ENCODE peak calls at places on chromosomes 13 and 19, in eight cellular contexts. Q, R, T, B, G, L, J and C are unnamed samples.

GRCh38 chr19:48591021-48591420 is 15.5 kb upstream of the SPACA4 start:
- DNase-seq in J (no peak), G (no peak), L (no peak), Q (no peak), T (peak), B (peak), R (no peak), C (no peak)

GRCh38 chr13:74136089-74136658 is 2.0 kb upstream of the KLF12 start:
- DNase-seq in R (no peak), B (peak), T (peak), Q (peak), L (no peak), J (no peak), G (peak), C (peak)

GRCh38 chr13:40447857-40448256 is 218.6 kb downstream of the FOXO1 start:
- DNase-seq in Q (no peak), J (no peak), B (no peak), T (peak), R (no peak), G (no peak), L (no peak), C (no peak)

GRCh38 chr13:110106726-110107125 is 200.2 kb downstream of the COL4A1 start:
- DNase-seq in B (peak), Q (peak), J (no peak), G (no peak), T (no peak), R (no peak), L (no peak), C (no peak)

GRCh38 chr19:58558623-58559274 is 338 bp upstream of the UBE2M start:
- DNase-seq in G (peak), J (peak), R (peak), T (peak), Q (peak), B (peak), L (peak), C (peak)

GRCh38 chr13:72792640-72793039 is 10.7 kb downstream of the PIBF1 start:
- DNase-seq in G (no peak), J (no peak), T (no peak), L (no peak), B (no peak), R (no peak), Q (no peak), C (no peak)

GRCh38 chr13:39451301-39451700 is 151.7 kb downstream of the LHFPL6 start:
- DNase-seq in T (no peak), Q (peak), G (no peak), R (no peak), L (no peak), B (peak), J (no peak), C (peak)

GRCh38 chr19:50203281-50204080 is at the start of gene MYH14:
- DNase-seq in G (peak), B (peak), R (peak), T (peak), Q (peak), L (no peak), J (peak), C (no peak)

GRCh38 chr19:52028780-52029123 is 573 bp upstream of the ZNF614 start:
- DNase-seq in R (no peak), T (no peak), Q (no peak), G (peak), B (no peak), J (no peak), L (no peak), C (no peak)

GRCh38 chr19:48968179-48968661 is 3.1 kb downstream of the FTL start:
- DNase-seq in B (peak), Q (no peak), R (no peak), T (no peak), L (no peak), J (no peak), G (no peak), C (no peak)

GRCh38 chr19:27865927-27866777 is 1346.8 kb downstream of the UQCRFS1 start:
- DNase-seq in B (no peak), J (no peak), Q (no peak), G (no peak), L (peak), T (no peak), R (no peak), C (no peak)

GRCh38 chr19:48549380-48549779 is 2.6 kb upstream of the SULT2B1 start:
- DNase-seq in R (no peak), L (no peak), Q (no peak), G (no peak), B (no peak), T (no peak), J (no peak), C (no peak)

GRCh38 chr13:97327521-97328221 is 105.5 kb downstream of the MBNL2 start:
- DNase-seq in G (no peak), J (no peak), L (no peak), B (no peak), T (no peak), Q (no peak), R (no peak), C (no peak)

GRCh38 chr13:67351915-67352314 is 121.8 kb upstream of the PCDH9 start:
- DNase-seq in J (no peak), L (no peak), B (no peak), R (no peak), Q (no peak), G (no peak), T (no peak), C (no peak)

GRCh38 chr13:74443623-74444022 is 309.4 kb upstream of the KLF12 start:
- DNase-seq in B (peak), J (no peak), Q (no peak), T (no peak), L (no peak), G (no peak), R (no peak), C (no peak)

GRCh38 chr13:111110054-111110453 is 5.1 kb upstream of the ARHGEF7 start:
- DNase-seq in Q (no peak), T (no peak), J (no peak), R (no peak), L (no peak), B (no peak), G (no peak), C (no peak)

GRCh38 chr19:13521066-13521465 is 14.8 kb upstream of the CACNA1A start:
- DNase-seq in L (no peak), G (no peak), J (no peak), T (no peak), B (peak), R (no peak), Q (no peak), C (no peak)

GRCh38 chr13:25966086-25966485 is 85.7 kb downstream of the SHISA2 start:
- DNase-seq in T (no peak), L (no peak), J (no peak), Q (peak), R (no peak), B (no peak), G (no peak), C (no peak)

GRCh38 chr13:111153977-111154332 is 38.8 kb downstream of the ARHGEF7 start:
- DNase-seq in Q (no peak), B (no peak), T (peak), R (no peak), L (peak), J (no peak), G (no peak), C (peak)

GRCh38 chr13:29849731-29850212 is 645 bp downstream of the UBL3 start:
- DNase-seq in G (peak), Q (peak), R (peak), B (peak), T (peak), J (no peak), L (peak), C (no peak)
- H2AFZ ChIP-seq in G (peak), Q (peak), R (peak), B (peak), T (peak), J (no peak), L (peak), C (peak)

DNA sequence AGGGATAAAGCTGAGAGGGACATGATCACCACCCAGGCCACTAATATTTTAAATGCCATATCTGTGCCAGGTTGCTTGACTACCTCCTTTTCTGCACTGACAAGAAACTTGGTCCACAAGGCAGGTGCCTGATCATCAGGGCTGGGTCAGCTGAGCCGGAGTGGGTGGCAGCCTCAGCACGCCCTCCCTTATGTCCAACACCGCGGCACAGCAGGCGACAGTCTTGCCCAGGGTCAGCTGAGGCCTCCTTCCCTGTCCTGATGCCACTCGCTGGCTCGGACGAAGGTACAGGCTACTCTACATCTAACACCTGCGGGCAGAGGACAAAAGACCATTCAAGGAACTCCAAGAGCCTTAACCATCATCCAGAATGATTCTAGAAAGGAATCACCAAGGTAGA is 16.9 kb downstream of the ZC3H4 start:
- DNase-seq in L (no peak), T (no peak), B (no peak), R (no peak), J (no peak), G (no peak), Q (no peak), C (no peak)
- H3K4me3 ChIP-seq in L (no peak), T (no peak), B (no peak), R (no peak), J (peak), G (no peak), Q (no peak), C (no peak)

GRCh38 chr19:29658221-29658991 is 6.9 kb upstream of the PLEKHF1 start:
- DNase-seq in T (no peak), L (no peak), J (no peak), B (peak), G (no peak), Q (no peak), R (no peak), C (no peak)
- TF ChIP-seq EZH2phosphoT487 in T (no peak), L (no peak), J (no peak), B (no peak), G (no peak), Q (no peak), R (no peak), C (no peak)

GRCh38 chr19:33226550-33227241 is 1.0 kb upstream of the SLC7A10 start:
- DNase-seq in T (peak), G (peak), Q (peak), J (no peak), L (no peak), R (peak), B (peak), C (no peak)

GRCh38 chr19:33224694-33225457 is 774 bp downstream of the SLC7A10 start:
- DNase-seq in J (no peak), L (no peak), Q (no peak), B (no peak), T (peak), G (no peak), R (no peak), C (no peak)

GRCh38 chr19:33227870-33228599 is 2.4 kb upstream of the SLC7A10 start:
- DNase-seq in Q (no peak), T (no peak), B (no peak), R (no peak), G (no peak), J (no peak), L (no peak), C (no peak)

GRCh38 chr19:33227242-33227650 is 1.6 kb upstream of the SLC7A10 start:
- DNase-seq in T (peak), Q (no peak), J (no peak), L (no peak), G (no peak), R (no peak), B (no peak), C (no peak)

DNA sequence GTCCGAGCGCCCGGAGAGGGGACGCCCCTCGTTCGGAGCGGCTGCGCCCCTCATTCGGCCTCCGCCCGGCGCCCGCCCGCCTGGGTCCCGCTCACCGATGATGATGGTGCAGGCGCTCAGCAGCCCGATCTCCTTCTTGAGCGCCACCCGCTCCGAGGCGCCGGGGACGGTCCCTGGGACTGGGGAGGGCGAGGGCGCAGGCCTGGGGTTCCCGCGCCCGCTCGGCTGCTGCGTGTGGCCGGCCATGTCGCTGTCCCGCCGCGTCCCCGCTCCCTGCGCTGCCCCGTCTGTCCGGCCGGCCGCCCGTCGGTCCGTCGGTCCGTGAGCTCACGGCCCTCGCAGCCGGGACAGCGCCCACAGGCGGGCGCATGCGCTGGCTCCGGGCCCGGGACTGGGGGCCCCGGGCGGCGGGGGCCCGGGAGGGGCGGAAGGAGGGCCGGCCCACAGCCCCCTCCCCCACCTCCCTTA is at the start of gene SLC7A10:
- DNase-seq in R (peak), B (peak), L (no peak), Q (peak), G (peak), J (no peak), T (peak), C (no peak)
- H2AFZ ChIP-seq in R (peak), B (peak), L (no peak), Q (no peak), G (no peak), J (no peak), T (peak), C (no peak)

GRCh38 chr13:99282264-99283231 is 24.4 kb upstream of the GPR18 start:
- DNase-seq in B (peak), T (no peak), R (no peak), J (no peak), Q (no peak), G (no peak), L (no peak), C (peak)

GRCh38 chr13:99278843-99279242 is 20.7 kb upstream of the GPR18 start:
- DNase-seq in Q (no peak), B (no peak), L (no peak), J (no peak), T (no peak), R (no peak), G (no peak), C (no peak)

GRCh38 chr13:99280166-99280565 is 22.0 kb upstream of the GPR18 start:
- DNase-seq in Q (no peak), G (no peak), B (peak), J (no peak), T (no peak), R (no peak), L (no peak), C (no peak)

GRCh38 chr13:99278199-99278598 is 20.0 kb upstream of the GPR18 start:
- DNase-seq in B (no peak), Q (no peak), R (no peak), G (no peak), T (no peak), L (no peak), J (no peak), C (no peak)

GRCh38 chr13:99281811-99282263 is 23.7 kb upstream of the GPR18 start:
- DNase-seq in R (no peak), L (no peak), J (no peak), T (no peak), Q (no peak), B (peak), G (no peak), C (no peak)
- H3K4me3 ChIP-seq in R (no peak), L (no peak), J (no peak), T (no peak), Q (no peak), B (no peak), G (no peak), C (no peak)

GRCh38 chr13:35157143-35157755 is 215.2 kb downstream of the NBEA start:
- DNase-seq in L (peak), J (peak), Q (peak), R (peak), G (peak), B (peak), T (peak), C (peak)
- TF ChIP-seq EZH2phosphoT487 in L (no peak), J (no peak), Q (no peak), R (no peak), G (no peak), B (no peak), T (no peak), C (no peak)

GRCh38 chr13:112712451-112712881 is 22.6 kb downstream of the ATP11A start:
- DNase-seq in R (no peak), J (no peak), L (no peak), T (no peak), B (no peak), G (no peak), Q (no peak), C (no peak)
- H2AFZ ChIP-seq in R (no peak), J (no peak), L (no peak), T (no peak), B (no peak), G (no peak), Q (no peak), C (no peak)

GRCh38 chr19:35774274-35775045 is 904 bp upstream of the ARHGAP33 start:
- DNase-seq in L (no peak), T (peak), G (no peak), B (peak), J (no peak), Q (no peak), R (peak), C (no peak)
- H3K4me3 ChIP-seq in L (peak), T (peak), G (peak), B (peak), J (no peak), Q (no peak), R (peak), C (peak)

GRCh38 chr13:32409561-32410440 is 18.1 kb downstream of the N4BP2L1 start:
- DNase-seq in J (no peak), R (peak), T (peak), L (no peak), Q (peak), B (no peak), G (no peak), C (no peak)

GRCh38 chr13:32413284-32413683 is 14.6 kb downstream of the N4BP2L1 start:
- DNase-seq in R (no peak), G (no peak), B (no peak), L (no peak), Q (no peak), T (no peak), J (no peak), C (no peak)

GRCh38 chr13:32408999-32409313 is 19.0 kb downstream of the N4BP2L1 start:
- DNase-seq in J (no peak), T (no peak), L (no peak), R (no peak), Q (no peak), B (no peak), G (no peak), C (no peak)

GRCh38 chr13:32407854-32408253 is 20.1 kb downstream of the N4BP2L1 start:
- DNase-seq in R (no peak), T (no peak), J (no peak), Q (no peak), B (no peak), L (no peak), G (no peak), C (no peak)

GRCh38 chr13:32408296-32408998 is 19.5 kb downstream of the N4BP2L1 start:
- DNase-seq in L (no peak), Q (no peak), G (no peak), T (no peak), R (no peak), J (no peak), B (no peak), C (no peak)
- TF ChIP-seq EZH2phosphoT487 in L (no peak), Q (no peak), G (no peak), T (no peak), R (no peak), J (no peak), B (no peak), C (no peak)